ENCODE peak calls at places on chromosome 7, in four cellular contexts. One of them, this sample, is unnamed.

GRCh38 chr7:33698692-33699128 is 206.6 kb upstream of the BMPER start:
- DNase-seq in cerebellar cortex: no peak
- DNase-seq in CD4-positive, CD25-positive, alpha-beta regulatory T cell: no peak
- DNase-seq in astrocyte of the spinal cord: no peak
- DNase-seq in this sample: no peak

GRCh38 chr7:22482476-22482875 is 17.5 kb downstream of the STEAP1B start:
- DNase-seq in astrocyte of the spinal cord: no peak
- DNase-seq in cerebellar cortex: no peak
- DNase-seq in CD4-positive, CD25-positive, alpha-beta regulatory T cell: no peak
- DNase-seq in this sample: peak

GRCh38 chr7:14381306-14381705 is 391.8 kb upstream of the ETV1 start:
- DNase-seq in astrocyte of the spinal cord: peak
- DNase-seq in cerebellar cortex: no peak
- DNase-seq in CD4-positive, CD25-positive, alpha-beta regulatory T cell: no peak
- DNase-seq in this sample: peak

GRCh38 chr7:5629941-5630340 is 151.5 kb downstream of the RNF216 start:
- DNase-seq in astrocyte of the spinal cord: peak
- DNase-seq in CD4-positive, CD25-positive, alpha-beta regulatory T cell: no peak
- DNase-seq in cerebellar cortex: peak
- DNase-seq in this sample: peak

GRCh38 chr7:32115831-32116230 is 45.6 kb upstream of the PDE1C start:
- DNase-seq in astrocyte of the spinal cord: peak
- DNase-seq in CD4-positive, CD25-positive, alpha-beta regulatory T cell: no peak
- DNase-seq in cerebellar cortex: no peak
- DNase-seq in this sample: peak

GRCh38 chr7:156275292-156275691 is 365.3 kb upstream of the RNF32 start:
- DNase-seq in astrocyte of the spinal cord: no peak
- DNase-seq in CD4-positive, CD25-positive, alpha-beta regulatory T cell: no peak
- DNase-seq in cerebellar cortex: no peak
- DNase-seq in this sample: no peak

GRCh38 chr7:518630-519428 is 817 bp downstream of the PDGFA start:
- DNase-seq in astrocyte of the spinal cord: peak
- DNase-seq in cerebellar cortex: peak
- DNase-seq in CD4-positive, CD25-positive, alpha-beta regulatory T cell: no peak
- DNase-seq in this sample: peak

GRCh38 chr7:10918093-10918590 is 55.5 kb upstream of the PHF14 start:
- DNase-seq in CD4-positive, CD25-positive, alpha-beta regulatory T cell: no peak
- DNase-seq in cerebellar cortex: no peak
- DNase-seq in astrocyte of the spinal cord: no peak
- DNase-seq in this sample: no peak

GRCh38 chr7:66631471-66631870 is 2.8 kb downstream of the KCTD7 start:
- DNase-seq in astrocyte of the spinal cord: no peak
- DNase-seq in CD4-positive, CD25-positive, alpha-beta regulatory T cell: no peak
- DNase-seq in cerebellar cortex: no peak
- DNase-seq in this sample: no peak

This sample was measured in AG10803.